ENCODE peak calls at places on chromosomes 13 and 19, in ten cellular contexts. N is fibroblast of the aortic adventitia; I is transverse colon; P is CD8-positive, alpha-beta T cell; B is sigmoid colon; A is thoracic aorta; T is choroid plexus epithelial cell; C is pancreas; L is HL-60; M is dorsolateral prefrontal cortex. F is an unnamed sample.

GRCh38 chr19:4037301-4037949 is 29.3 kb downstream of the ZBTB7A start:
- DNase-seq in N (no peak), I (no peak), P (no peak), B (no peak), A (no peak), T (no peak), C (no peak), L (no peak), M (no peak), F (no peak)

GRCh38 chr19:42469311-42470239 is 26.8 kb upstream of the CXCL17 start:
- DNase-seq in N (no peak), I (no peak), P (no peak), B (no peak), A (no peak), T (no peak), C (no peak), L (no peak), M (no peak), F (peak; percentile 19)

GRCh38 chr19:33798701-33799111 is 2.0 kb downstream of the KCTD15 start:
- DNase-seq in N (no peak), I (no peak), P (no peak), B (no peak), A (no peak), T (peak; percentile 67), C (no peak), L (no peak), M (no peak), F (peak; percentile 38)

GRCh38 chr13:33276581-33276980 is 9.0 kb downstream of the STARD13 start:
- DNase-seq in N (peak; percentile 86), I (no peak), P (no peak), B (no peak), A (no peak), T (peak; percentile 49), C (no peak), L (no peak), M (no peak), F (peak; percentile 80)

GRCh38 chr19:55642153-55643002 is 1.1 kb upstream of the ZNF581 start:
- DNase-seq in N (peak; percentile 44), I (peak; percentile 51), P (no peak), B (peak; percentile 72), A (no peak), T (peak; percentile 46), C (no peak), L (no peak), M (no peak), F (no peak)

GRCh38 chr19:33767898-33768413 is 28.7 kb upstream of the KCTD15 start:
- DNase-seq in N (peak; percentile 10), I (no peak), P (no peak), B (no peak), A (no peak), T (peak; percentile 31), C (no peak), L (peak; percentile 16), M (no peak), F (peak; percentile 30)

GRCh38 chr13:44470623-44471562 is 97.3 kb downstream of the SERP2 start:
- DNase-seq in N (peak; percentile 58), I (no peak), P (no peak), B (no peak), A (no peak), T (peak; percentile 61), C (no peak), L (no peak), M (no peak), F (peak; percentile 64)

GRCh38 chr13:44385401-44385800 is 11.8 kb downstream of the SERP2 start:
- DNase-seq in N (no peak), I (no peak), P (no peak), B (no peak), A (no peak), T (no peak), C (no peak), L (no peak), M (no peak), F (peak; percentile 23)

GRCh38 chr13:26710166-26710565 is 50.4 kb downstream of the GPR12 start:
- DNase-seq in N (no peak), I (no peak), P (no peak), B (no peak), A (no peak), T (no peak), C (no peak), L (no peak), M (no peak), F (no peak)

GRCh38 chr13:26709461-26709860 is 51.1 kb downstream of the GPR12 start:
- DNase-seq in N (no peak), I (no peak), P (no peak), B (no peak), A (no peak), T (no peak), C (no peak), L (no peak), M (no peak), F (no peak)

GRCh38 chr13:26706381-26706780 is 54.2 kb downstream of the GPR12 start:
- DNase-seq in N (no peak), I (no peak), P (no peak), B (no peak), A (no peak), T (no peak), C (no peak), L (no peak), M (no peak), F (no peak)

GRCh38 chr13:26707122-26708006 is 53.2 kb downstream of the GPR12 start:
- DNase-seq in N (peak; percentile 64), I (no peak), P (no peak), B (no peak), A (no peak), T (peak; percentile 82), C (no peak), L (no peak), M (peak; percentile 51), F (peak; percentile 69)

GRCh38 chr13:26708007-26708297 is 52.6 kb downstream of the GPR12 start:
- DNase-seq in N (no peak), I (no peak), P (no peak), B (no peak), A (no peak), T (no peak), C (no peak), L (no peak), M (no peak), F (no peak)
- TF ChIP-seq CTCF in N (no peak), I (no peak), P (no peak), B (no peak), A (no peak), T (no peak), C (no peak), L (no peak), M (no peak), F (no peak)

GRCh38 chr19:18433039-18433691 is 4.8 kb downstream of the ISYNA1 start:
- DNase-seq in N (no peak), I (no peak), P (no peak), B (peak; percentile 76), A (no peak), T (no peak), C (no peak), L (no peak), M (no peak), F (no peak)
- H3K4me3 ChIP-seq in N (no peak overlapping the region), I (peak overlapping the region; percentile 25), P (peak overlapping the region; percentile 71), B (peak overlapping the region; percentile 57), A (peak overlapping the region; percentile 75), T (peak overlapping the region; percentile 54), C (peak overlapping the region; percentile 41), L (no peak overlapping the region), M (peak overlapping the region; percentile 38), F (no peak overlapping the region)

GRCh38 chr19:11792942-11793341 is 5.4 kb upstream of the ZNF491 start:
- DNase-seq in N (no peak), I (no peak), P (no peak), B (no peak), A (no peak), T (no peak), C (no peak), L (no peak), M (no peak), F (no peak)

GRCh38 chr19:11797491-11797890 is 832 bp upstream of the ZNF491 start:
- DNase-seq in N (peak; percentile 84), I (peak; percentile 92), P (peak; percentile 51), B (peak; percentile 94), A (peak; percentile 40), T (peak; percentile 92), C (peak; percentile 94), L (no peak), M (peak; percentile 79), F (peak; percentile 91)

DNA sequence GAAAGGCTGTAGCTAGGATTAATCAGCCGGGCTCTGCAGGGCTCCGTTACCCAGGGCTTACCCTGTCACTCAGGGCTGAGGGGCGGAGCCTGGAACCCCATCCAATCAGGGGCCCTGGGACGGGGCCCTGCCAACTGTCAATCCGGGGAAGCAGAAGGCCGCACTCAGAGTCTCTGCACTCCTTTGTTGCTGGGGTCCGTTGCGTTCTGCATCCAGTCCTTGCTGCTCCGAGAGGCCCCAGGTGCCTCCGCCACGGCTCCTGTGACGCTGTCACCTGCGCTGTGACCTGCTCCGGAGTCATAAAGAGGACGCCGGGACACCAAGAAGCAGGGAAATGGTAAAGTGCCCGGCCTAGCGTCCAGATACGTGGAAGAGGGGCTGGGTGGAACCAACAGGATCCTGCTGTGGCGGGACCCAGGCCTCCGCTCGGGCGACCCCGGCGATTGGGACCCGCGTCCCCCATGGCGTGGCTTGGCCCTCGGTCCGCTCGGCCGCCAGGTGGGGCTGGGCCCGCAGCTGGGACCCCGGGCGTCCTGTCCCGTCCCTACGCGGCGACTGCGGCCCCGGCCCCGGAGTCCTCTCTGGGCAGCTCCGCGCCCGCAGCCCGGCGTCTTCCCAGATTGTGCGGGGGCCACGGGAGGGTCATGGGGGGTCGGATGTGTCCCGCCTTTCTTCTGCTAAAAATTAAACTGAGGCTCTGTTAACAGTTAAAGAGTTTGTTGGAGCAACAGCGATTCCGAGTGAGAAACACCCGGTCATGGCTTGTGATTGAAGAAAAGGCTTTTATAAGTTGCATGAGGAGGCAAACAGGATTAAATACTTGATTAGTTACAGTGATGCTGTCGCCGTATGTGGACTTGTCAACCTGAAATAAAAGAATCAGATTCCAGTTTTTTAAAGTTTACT is at the start of gene ZNF491:
- DNase-seq in N (peak; percentile 66), I (peak; percentile 96), P (peak; percentile 59), B (peak; percentile 95), A (peak; percentile 66), T (peak; percentile 93), C (peak; percentile 94), L (no peak), M (peak; percentile 95), F (peak; percentile 85)
- TF ChIP-seq CTCF in N (no peak), I (peak; percentile 42), P (peak; percentile 23), B (peak; percentile 26), A (no peak), T (peak; percentile 12), C (no peak), L (no peak), M (peak; percentile 24), F (no peak)

GRCh38 chr13:18953139-18953930 is 228.3 kb downstream of the TUBA3C start:
- DNase-seq in N (no peak), I (no peak), P (no peak), B (no peak), A (no peak), T (no peak), C (no peak), L (no peak), M (no peak), F (no peak)

GRCh38 chr13:18949489-18949761 is 232.2 kb downstream of the TUBA3C start:
- DNase-seq in N (no peak), I (no peak), P (no peak), B (no peak), A (no peak), T (no peak), C (no peak), L (no peak), M (no peak), F (no peak)

GRCh38 chr13:18949970-18950369 is 231.7 kb downstream of the TUBA3C start:
- DNase-seq in N (no peak), I (no peak), P (no peak), B (no peak), A (no peak), T (no peak), C (no peak), L (no peak), M (no peak), F (no peak)

GRCh38 chr13:18952225-18953016 is 229.2 kb downstream of the TUBA3C start:
- DNase-seq in N (no peak), I (no peak), P (no peak), B (no peak), A (no peak), T (no peak), C (no peak), L (no peak), M (no peak), F (no peak)

GRCh38 chr13:18951412-18951811 is 230.2 kb downstream of the TUBA3C start:
- DNase-seq in N (no peak), I (no peak), P (no peak), B (no peak), A (no peak), T (no peak), C (no peak), L (no peak), M (no peak), F (no peak)
- H3K4me3 ChIP-seq in N (no peak overlapping the region), I (no peak overlapping the region), P (no peak overlapping the region), B (no peak overlapping the region), A (no peak overlapping the region), T (no peak overlapping the region), C (no peak overlapping the region), L (no peak overlapping the region), M (no peak overlapping the region), F (no peak overlapping the region)

F was measured in fibroblast of pulmonary artery.